ENCODE peak calls at places on chromosome 12, in ten cellular contexts. F, J, I, B, U, S, W, C, Q and L are unnamed samples.

GRCh38 chr12:60255044-60255443 is 659.2 kb downstream of the SLC16A7 start:
- DNase-seq in C (no peak), U (no peak), F (no peak), J (no peak), B (no peak), S (no peak), Q (no peak), I (no peak), W (no peak), L (no peak)

GRCh38 chr12:96985515-96986362 is 78.7 kb downstream of the NEDD1 start:
- DNase-seq in F (no peak), C (no peak), U (peak; percentile 57), S (peak; percentile 9), W (peak; percentile 89), I (peak; percentile 30), Q (peak; percentile 17), J (no peak), B (peak; percentile 80), L (peak; percentile 76)

GRCh38 chr12:96548384-96548783 is 59.0 kb downstream of the CFAP54 start:
- DNase-seq in Q (no peak), W (no peak), I (no peak), B (no peak), C (no peak), S (no peak), U (no peak), F (no peak), J (no peak), L (no peak)

GRCh38 chr12:65720136-65720535 is 104.1 kb upstream of the HMGA2 start:
- DNase-seq in Q (no peak), J (no peak), C (peak; percentile 40), S (peak; percentile 61), U (no peak), W (peak; percentile 43), I (no peak), B (no peak), F (no peak), L (no peak)

GRCh38 chr12:53676715-53677611 is 1.1 kb upstream of the ATP5MC2 start:
- DNase-seq in J (peak; percentile 68), Q (peak; percentile 48), B (no peak), I (no peak), C (peak; percentile 55), W (peak; percentile 89), F (no peak), U (no peak), S (peak; percentile 55), L (peak; percentile 32)

GRCh38 chr12:131140697-131141096 is 187.0 kb downstream of the ADGRD1 start:
- DNase-seq in J (no peak), S (no peak), B (no peak), U (no peak), C (no peak), Q (no peak), F (no peak), W (no peak), I (no peak), L (no peak)

GRCh38 chr12:110279976-110280783 is 867 bp upstream of the ATP2A2 start:
- DNase-seq in B (no peak), S (peak; percentile 42), I (peak; percentile 66), J (no peak), U (peak; percentile 55), F (no peak), Q (peak; percentile 63), W (peak; percentile 87), C (peak; percentile 64), L (peak; percentile 67)

GRCh38 chr12:48640428-48640827 is 41.6 kb downstream of the KANSL2 start:
- DNase-seq in C (no peak), J (no peak), Q (no peak), S (no peak), B (no peak), U (no peak), F (no peak), I (no peak), W (no peak), L (no peak)

GRCh38 chr12:94205738-94206310 is 57.4 kb downstream of the PLXNC1 start:
- DNase-seq in W (peak; percentile 43), F (no peak), U (no peak), Q (no peak), I (no peak), C (no peak), S (no peak), J (no peak), B (no peak), L (no peak)

GRCh38 chr12:49964849-49965624 is 3.4 kb downstream of the AQP5 start:
- DNase-seq in I (no peak), B (no peak), U (no peak), W (no peak), J (no peak), S (no peak), F (no peak), C (no peak), Q (no peak), L (no peak)

GRCh38 chr12:78473136-78473535 is 391.4 kb upstream of the SYT1 start:
- DNase-seq in U (no peak), W (no peak), C (peak; percentile 35), I (no peak), Q (no peak), S (peak; percentile 70), J (no peak), F (no peak), B (no peak), L (no peak)

DNA sequence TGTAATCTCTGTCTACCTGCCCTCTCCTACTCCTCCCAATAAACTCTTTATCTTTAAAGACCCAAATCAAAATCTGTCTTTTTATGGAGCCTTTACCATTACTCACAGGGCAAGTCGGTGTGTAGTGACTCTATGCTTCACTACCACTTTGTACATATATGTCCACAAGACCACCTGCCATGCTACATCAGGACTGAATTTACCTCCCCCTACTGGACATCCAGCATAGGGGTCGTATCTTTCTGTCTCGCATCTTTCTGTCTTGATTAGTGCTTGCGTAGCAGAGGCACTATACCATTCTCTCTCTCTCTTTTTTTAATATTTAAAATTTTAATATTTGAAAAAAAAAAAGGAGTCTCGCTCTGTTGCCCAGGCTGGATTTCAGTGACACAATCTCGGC is 587.5 kb downstream of the SOX5 start:
- DNase-seq in J (no peak), Q (no peak), I (no peak), B (no peak), U (no peak), W (no peak), C (no peak), F (no peak), S (no peak), L (no peak)
- TF ChIP-seq CTCF in J (no peak), Q (no peak), I (no peak), B (no peak), U (peak; percentile 21), W (peak; percentile 81), C (no peak), F (no peak), S (no peak), L (no peak)

GRCh38 chr12:67414011-67414715 is 145.0 kb downstream of the CAND1 start:
- DNase-seq in U (no peak), J (no peak), I (no peak), Q (no peak), S (no peak), W (no peak), F (no peak), C (no peak), B (no peak), L (no peak)

GRCh38 chr12:67419810-67420209 is 150.7 kb downstream of the CAND1 start:
- DNase-seq in C (no peak), F (no peak), U (no peak), I (no peak), S (no peak), W (peak; percentile 65), Q (no peak), B (no peak), J (no peak), L (no peak)

GRCh38 chr12:67413577-67413976 is 144.4 kb downstream of the CAND1 start:
- DNase-seq in Q (no peak), J (no peak), W (no peak), C (no peak), F (no peak), I (no peak), S (no peak), B (no peak), U (no peak), L (no peak)

GRCh38 chr12:67411562-67411961 is 142.4 kb downstream of the CAND1 start:
- DNase-seq in C (no peak), U (no peak), S (no peak), B (no peak), W (no peak), I (no peak), J (no peak), Q (no peak), F (no peak), L (no peak)

GRCh38 chr12:67415473-67415872 is 146.3 kb downstream of the CAND1 start:
- DNase-seq in F (no peak), J (no peak), W (peak; percentile 76), I (no peak), B (no peak), U (peak; percentile 20), C (peak; percentile 52), S (peak; percentile 79), Q (peak; percentile 44), L (no peak)
- TF ChIP-seq CTCF in F (no peak), J (peak; percentile 20), W (peak; percentile 76), I (no peak), B (peak; percentile 30), U (peak; percentile 64), C (peak; percentile 62), S (peak; percentile 84), Q (peak; percentile 55), L (peak; percentile 47)

DNA sequence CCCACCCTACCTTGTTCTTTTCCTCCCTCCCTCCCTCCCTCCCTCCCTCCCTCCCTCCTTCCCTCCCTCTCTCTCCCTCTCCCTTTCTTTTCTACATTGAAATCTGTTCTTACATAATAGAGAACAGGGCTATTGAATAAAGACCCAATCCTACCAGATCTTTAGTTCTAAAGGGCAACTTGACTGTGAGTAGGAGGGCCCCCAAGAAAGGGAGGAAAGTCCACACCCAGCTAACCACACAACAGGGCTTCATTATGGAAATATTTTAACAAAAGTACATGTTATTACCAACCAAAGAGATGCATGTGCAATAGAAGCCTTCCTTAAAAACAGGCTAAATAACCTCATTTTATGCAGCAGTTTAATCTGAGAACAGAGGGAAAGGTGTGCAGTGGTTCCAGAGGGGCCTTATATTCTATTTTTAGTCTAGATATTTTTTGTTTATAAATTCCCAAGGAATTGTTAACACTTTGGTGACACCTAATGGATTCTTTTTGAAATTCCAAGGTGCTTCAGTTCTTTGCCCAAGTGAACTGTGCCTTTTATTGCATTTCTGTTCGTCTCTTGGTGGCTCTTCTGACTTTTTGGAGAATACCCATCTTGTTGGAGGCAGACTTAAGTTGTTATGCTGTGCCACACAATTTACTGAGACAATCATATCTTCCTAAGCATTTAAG is 63.0 kb downstream of the GNS start:
- DNase-seq in W (no peak), F (no peak), C (peak; percentile 53), B (no peak), U (peak; percentile 10), S (peak; percentile 62), Q (no peak), I (no peak), J (no peak), L (no peak)
- TF ChIP-seq CTCF in W (peak; percentile 51), F (peak; percentile 19), C (peak; percentile 32), B (peak; percentile 45), U (peak; percentile 18), S (peak; percentile 39), Q (peak; percentile 50), I (no peak), J (peak; percentile 62), L (no peak)

DNA sequence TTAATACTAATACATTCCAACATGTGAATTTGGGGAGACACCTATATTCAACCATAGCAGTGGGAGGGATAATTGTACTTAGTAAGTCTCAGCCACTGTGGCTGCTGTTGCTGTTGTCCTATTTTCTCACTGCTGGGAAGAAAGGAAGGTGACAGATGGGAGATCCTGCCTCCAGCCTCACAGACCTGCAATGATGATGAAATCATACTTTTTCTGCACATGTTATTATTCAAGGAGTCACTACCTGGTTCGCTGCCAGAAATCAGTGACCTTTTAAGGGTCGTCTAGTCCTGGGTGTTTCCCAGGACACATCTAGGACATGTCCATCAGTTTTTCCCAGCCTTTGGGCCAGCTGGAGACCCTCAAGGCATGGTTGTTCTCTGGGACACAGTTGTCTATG is 106.2 kb upstream of the RPH3A start:
- DNase-seq in I (no peak), Q (no peak), S (no peak), F (no peak), C (no peak), B (no peak), U (no peak), W (no peak), J (no peak), L (no peak)
- TF ChIP-seq CTCF in I (no peak), Q (no peak), S (no peak), F (no peak), C (no peak), B (no peak), U (no peak), W (no peak), J (no peak), L (no peak)